ENCODE peak calls at places on chromosomes 1 and 21, in five cellular contexts. E is transverse colon, S is spleen, L is A549, D is gastrocnemius medialis. O is an unnamed sample.

GRCh38 chr1:36419569-36419968 is 21.9 kb upstream of the LSM10 start:
- DNase-seq in E (no peak), S (no peak), L (no peak), D (no peak), O (no peak)

GRCh38 chr1:152981181-152981871 is 2.6 kb upstream of the SPRR1A start:
- DNase-seq in E (no peak), S (no peak), L (no peak), D (no peak), O (no peak)

GRCh38 chr1:53992085-53992874 is 25.7 kb downstream of the LDLRAD1 start:
- DNase-seq in E (no peak), S (no peak), L (no peak), D (no peak), O (no peak)

GRCh38 chr1:25771246-25772114 is 28.5 kb upstream of the SELENON start:
- DNase-seq in E (peak), S (peak), L (no peak), D (peak), O (no peak)

GRCh38 chr1:248196965-248197364 is at the start of gene OR2M3:
- DNase-seq in E (no peak), S (no peak), L (no peak), D (no peak), O (no peak)

GRCh38 chr1:60978421-60979357 is 103.7 kb upstream of the NFIA start:
- DNase-seq in E (peak), S (no peak), L (peak), D (peak), O (no peak)

GRCh38 chr1:63918395-63918945 is 144.7 kb downstream of the ROR1 start:
- DNase-seq in E (no peak), S (no peak), L (no peak), D (no peak), O (no peak)

GRCh38 chr1:1212780-1213152 is 1.2 kb downstream of the TNFRSF4 start:
- DNase-seq in E (peak), S (peak), L (no peak), D (no peak), O (no peak)

GRCh38 chr1:41138549-41138948 is 103.6 kb downstream of the SCMH1 start:
- DNase-seq in E (no peak), S (no peak), L (no peak), D (no peak), O (no peak)

GRCh38 chr1:50423670-50424000 is 392 bp upstream of the DMRTA2 start:
- DNase-seq in E (no peak), S (no peak), L (peak), D (no peak), O (no peak)

GRCh38 chr21:37737497-37737896 is 178.8 kb downstream of the KCNJ6 start:
- DNase-seq in E (no peak), S (no peak), L (no peak), D (no peak), O (no peak)

GRCh38 chr1:89815040-89815439 is 5.8 kb upstream of the LRRC8D start:
- DNase-seq in E (no peak), S (no peak), L (no peak), D (no peak), O (no peak)

GRCh38 chr1:226863446-226863845 is 7.0 kb upstream of the PSEN2 start:
- DNase-seq in E (no peak), S (no peak), L (no peak), D (peak), O (no peak)

GRCh38 chr1:34441661-34442060 is 265.0 kb downstream of the C1orf94 start:
- DNase-seq in E (no peak), S (no peak), L (no peak), D (no peak), O (no peak)

GRCh38 chr1:85615536-85615935 is 35.0 kb downstream of the CCN1 start:
- DNase-seq in E (no peak), S (no peak), L (no peak), D (no peak), O (no peak)

GRCh38 chr1:17397910-17398700 is 26.1 kb downstream of the PADI6 start:
- DNase-seq in E (no peak), S (no peak), L (no peak), D (no peak), O (no peak)

GRCh38 chr1:53372501-53372951 is 44.7 kb upstream of the LRP8 start:
- DNase-seq in E (no peak), S (peak), L (no peak), D (no peak), O (no peak)

DNA sequence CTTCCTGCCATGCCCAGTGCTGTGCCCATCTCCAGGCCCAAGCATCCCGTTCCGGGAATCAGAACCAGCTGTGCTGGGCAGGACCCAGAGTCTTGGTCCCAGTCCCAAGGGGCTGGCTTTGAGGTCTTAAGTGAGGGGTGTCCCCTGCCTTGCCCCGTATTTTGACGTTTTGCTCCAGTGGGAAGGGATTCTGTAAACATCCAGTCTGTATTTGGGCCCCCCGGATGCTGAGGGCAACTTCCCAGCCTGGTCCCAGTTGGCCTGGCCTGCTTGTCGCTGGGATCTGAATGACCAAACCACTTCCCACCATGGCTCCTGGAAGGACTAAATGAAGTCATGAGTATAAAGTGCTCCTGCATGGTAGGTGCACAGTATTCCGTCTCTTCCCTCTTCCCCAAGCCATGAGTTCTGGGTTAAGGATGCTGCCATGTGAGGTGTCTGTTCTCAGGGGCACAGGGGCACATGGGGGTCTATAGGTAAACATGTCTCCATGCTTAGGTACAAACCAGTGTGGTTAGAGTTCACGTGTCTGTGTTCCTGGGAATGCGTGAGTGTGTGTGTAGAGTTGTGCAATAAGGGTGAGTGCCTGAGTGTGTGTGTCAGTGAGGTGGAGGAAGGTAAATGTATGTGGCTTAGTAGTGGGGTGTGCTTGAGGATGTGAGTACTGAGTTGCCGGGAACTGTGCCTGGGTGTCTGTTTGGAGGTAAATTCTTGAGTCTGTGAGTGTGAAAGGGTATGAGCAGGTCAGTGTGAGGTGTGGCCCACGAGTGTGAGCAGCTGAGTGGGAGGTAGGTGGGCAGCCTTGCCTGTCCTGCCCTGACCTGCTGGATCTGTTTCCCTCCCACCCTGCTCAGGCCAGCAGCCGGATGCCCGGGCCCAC is 1.5 kb downstream of the B4GALT2 start:
- DNase-seq in E (no peak), S (no peak), L (no peak), D (no peak), O (no peak)
- TF ChIP-seq POLR2A in E (no peak), S (no peak), L (no peak), D (no peak), O (no peak)

GRCh38 chr1:65420590-65421340 is at the start of the genes LEPR and LEPROT:
- DNase-seq in E (no peak), S (no peak), L (peak), D (no peak), O (no peak)
- TF ChIP-seq POLR2A in E (peak), S (peak), L (peak), D (peak), O (no peak)

DNA sequence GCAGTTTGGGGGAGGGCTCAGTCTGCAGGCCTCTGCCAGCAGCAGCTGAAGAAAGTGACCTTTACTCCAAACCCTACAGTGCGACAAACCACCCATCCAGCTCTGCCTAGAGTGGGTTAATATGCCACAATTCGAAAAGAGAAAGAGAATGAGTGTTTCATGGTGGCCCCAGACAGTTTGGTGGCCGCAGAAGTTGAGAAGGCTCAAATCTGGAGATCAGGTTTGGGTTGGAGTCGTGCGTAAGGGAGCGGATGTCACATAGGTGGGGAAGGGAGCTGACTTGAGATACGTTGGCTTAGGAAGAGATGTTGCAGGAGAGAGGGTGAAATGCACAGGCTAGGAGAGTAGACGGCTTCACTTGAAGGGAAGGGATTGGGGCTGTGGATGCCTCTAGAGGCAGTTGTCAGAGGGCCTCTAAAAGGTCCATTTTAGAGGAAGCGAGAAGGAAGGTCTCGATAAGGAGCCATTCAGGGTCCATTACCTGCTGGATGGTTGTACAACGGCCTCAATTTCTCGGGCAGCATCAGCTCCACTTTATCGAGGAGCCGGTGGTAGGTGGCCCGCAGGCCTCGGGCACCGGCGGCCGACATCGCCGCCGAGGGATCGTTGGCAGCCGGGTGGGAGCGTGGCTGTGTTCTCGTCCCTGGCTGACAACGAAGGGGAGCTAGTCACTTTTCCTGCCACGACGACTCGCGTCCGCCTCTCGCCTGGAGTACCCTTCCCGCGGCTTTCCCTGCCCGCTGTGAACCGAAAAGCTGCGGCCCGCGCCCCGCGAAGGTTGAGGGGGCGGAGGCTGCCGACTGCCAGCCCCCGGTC is 1.0 kb upstream of the DCAF6 start:
- DNase-seq in E (peak), S (no peak), L (peak), D (no peak), O (no peak)
- TF ChIP-seq POLR2A in E (peak), S (no peak), L (peak), D (peak), O (peak)

DNA sequence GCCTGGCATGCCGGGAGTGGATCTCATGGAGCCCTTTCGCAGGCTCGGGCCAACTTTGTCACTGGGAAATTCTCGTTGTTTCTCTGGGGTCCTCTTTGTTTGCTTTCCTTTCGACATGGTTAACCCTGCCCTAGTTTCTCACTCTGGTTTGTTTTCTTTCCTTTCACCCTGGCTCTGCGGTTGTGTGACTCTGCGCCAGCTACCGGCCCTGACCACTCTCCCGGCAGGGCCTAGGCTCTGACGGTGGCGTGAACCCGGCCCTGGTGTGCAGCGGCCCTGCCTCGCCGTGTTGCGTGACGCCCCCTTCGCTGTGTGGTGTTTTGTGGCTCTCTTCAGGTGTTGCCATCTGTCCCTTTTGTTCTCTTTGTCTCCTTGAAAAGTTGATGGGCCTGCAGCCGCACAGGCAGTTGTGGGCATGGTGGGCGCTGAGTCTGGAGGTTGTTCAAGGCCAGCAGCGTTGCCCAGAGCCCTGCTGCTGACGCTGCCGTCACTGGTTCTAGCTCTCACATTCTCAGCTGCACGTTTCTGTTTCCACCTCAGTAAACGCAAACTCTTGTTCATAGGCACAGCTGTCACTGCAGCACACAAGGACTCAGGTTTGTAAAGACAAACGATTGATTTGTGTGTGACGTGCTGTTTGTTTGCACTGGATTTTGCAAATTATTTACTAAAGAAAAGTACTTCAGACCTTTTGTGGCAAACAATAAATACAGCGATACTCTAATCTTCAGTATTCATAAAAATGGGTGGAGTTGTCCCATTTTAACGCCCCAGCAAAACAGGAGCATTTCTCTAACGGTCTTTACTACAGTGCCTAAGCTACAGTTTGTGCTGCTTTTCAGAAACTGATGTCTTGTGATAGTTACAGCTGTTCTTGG is 64.5 kb upstream of the DIP2A start:
- DNase-seq in E (no peak), S (no peak), L (no peak), D (peak), O (no peak)
- TF ChIP-seq POLR2A in E (no peak), S (no peak), L (no peak), D (peak), O (no peak)

DNA sequence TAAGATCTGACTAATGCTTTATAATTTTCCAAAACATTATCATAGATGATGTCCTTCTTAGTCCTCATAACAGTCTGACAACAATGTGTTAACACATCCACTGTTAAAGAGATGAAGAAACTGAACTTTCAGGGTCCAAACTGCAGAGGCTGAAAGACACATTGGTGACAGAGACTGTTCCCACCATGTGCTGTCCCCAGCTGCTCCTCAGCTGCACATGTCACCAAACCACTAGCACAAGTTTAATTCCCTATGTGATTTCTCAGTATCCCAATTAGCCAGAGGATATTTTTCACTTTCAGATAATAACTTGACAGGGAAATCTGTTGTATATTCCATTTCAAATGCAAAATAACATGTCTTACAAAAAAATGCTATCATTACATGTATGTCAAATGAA is 24.6 kb downstream of the LAMC2 start:
- DNase-seq in E (no peak), S (no peak), L (no peak), D (no peak), O (no peak)
- TF ChIP-seq POLR2A in E (no peak), S (no peak), L (no peak), D (no peak), O (no peak)